ENCODE peak calls at places on chromosomes 6 and 20, in six cellular contexts. One of them, this sample, is unnamed.

GRCh38 chr6:1586861-1587450 is 22.8 kb upstream of the FOXC1 start:
- DNase-seq in AG04450: no peak
- DNase-seq in hepatocyte: no peak
- DNase-seq in ovary: no peak
- DNase-seq in Karpas-422: no peak
- DNase-seq in keratinocyte: no peak
- DNase-seq in this sample: no peak

GRCh38 chr6:3496395-3496794 is 39.5 kb upstream of the SLC22A23 start:
- DNase-seq in Karpas-422: no peak
- DNase-seq in hepatocyte: no peak
- DNase-seq in ovary: no peak
- DNase-seq in AG04450: no peak
- DNase-seq in keratinocyte: no peak
- DNase-seq in this sample: no peak

GRCh38 chr6:163338671-163339405 is 75.7 kb upstream of the QKI start:
- DNase-seq in keratinocyte: no peak
- DNase-seq in Karpas-422: no peak
- DNase-seq in ovary: no peak
- DNase-seq in AG04450: no peak
- DNase-seq in hepatocyte: no peak
- DNase-seq in this sample: no peak

GRCh38 chr6:169807219-169807618 is 55.8 kb downstream of the ERMARD start:
- DNase-seq in Karpas-422: no peak
- DNase-seq in hepatocyte: no peak
- DNase-seq in keratinocyte: no peak
- DNase-seq in ovary: no peak
- DNase-seq in AG04450: no peak
- DNase-seq in this sample: no peak

GRCh38 chr6:73079978-73080377 is 145.3 kb downstream of the KHDC1L start:
- DNase-seq in keratinocyte: no peak
- DNase-seq in hepatocyte: no peak
- DNase-seq in AG04450: no peak
- DNase-seq in ovary: no peak
- DNase-seq in Karpas-422: no peak
- DNase-seq in this sample: no peak

GRCh38 chr20:17227669-17228623 is 1.1 kb downstream of the PCSK2 start:
- DNase-seq in hepatocyte: peak; percentile 53
- DNase-seq in AG04450: no peak
- DNase-seq in ovary: peak; percentile 50
- DNase-seq in Karpas-422: no peak
- DNase-seq in keratinocyte: no peak
- DNase-seq in this sample: peak; percentile 33

GRCh38 chr20:33995053-33995816 is 1.5 kb downstream of the RALY start:
- DNase-seq in keratinocyte: no peak
- DNase-seq in ovary: no peak
- DNase-seq in Karpas-422: peak; percentile 51
- DNase-seq in AG04450: no peak
- DNase-seq in hepatocyte: peak; percentile 21
- DNase-seq in this sample: no peak

GRCh38 chr6:81985191-81985590 is 232.7 kb upstream of the TENT5A start:
- DNase-seq in AG04450: no peak
- DNase-seq in hepatocyte: no peak
- DNase-seq in ovary: no peak
- DNase-seq in keratinocyte: no peak
- DNase-seq in Karpas-422: no peak
- DNase-seq in this sample: no peak

GRCh38 chr6:4059115-4059777 is 19.7 kb downstream of the FAM217A start:
- DNase-seq in hepatocyte: peak; percentile 24
- DNase-seq in Karpas-422: no peak
- DNase-seq in ovary: no peak
- DNase-seq in AG04450: peak; percentile 46
- DNase-seq in keratinocyte: peak; percentile 56
- DNase-seq in this sample: no peak

GRCh38 chr6:127198549-127198948 is 68.1 kb upstream of the RNF146 start:
- DNase-seq in ovary: no peak
- DNase-seq in keratinocyte: no peak
- DNase-seq in hepatocyte: no peak
- DNase-seq in AG04450: no peak
- DNase-seq in Karpas-422: no peak
- DNase-seq in this sample: no peak

GRCh38 chr20:50464725-50465650 is 45.2 kb upstream of the PTPN1 start:
- DNase-seq in keratinocyte: no peak
- DNase-seq in Karpas-422: no peak
- DNase-seq in AG04450: no peak
- DNase-seq in hepatocyte: no peak
- DNase-seq in ovary: no peak
- DNase-seq in this sample: peak; percentile 24

GRCh38 chr6:167590193-167590592 is 236.5 kb upstream of the AFDN start:
- DNase-seq in Karpas-422: no peak
- DNase-seq in hepatocyte: no peak
- DNase-seq in keratinocyte: no peak
- DNase-seq in AG04450: no peak
- DNase-seq in ovary: no peak
- DNase-seq in this sample: no peak

DNA sequence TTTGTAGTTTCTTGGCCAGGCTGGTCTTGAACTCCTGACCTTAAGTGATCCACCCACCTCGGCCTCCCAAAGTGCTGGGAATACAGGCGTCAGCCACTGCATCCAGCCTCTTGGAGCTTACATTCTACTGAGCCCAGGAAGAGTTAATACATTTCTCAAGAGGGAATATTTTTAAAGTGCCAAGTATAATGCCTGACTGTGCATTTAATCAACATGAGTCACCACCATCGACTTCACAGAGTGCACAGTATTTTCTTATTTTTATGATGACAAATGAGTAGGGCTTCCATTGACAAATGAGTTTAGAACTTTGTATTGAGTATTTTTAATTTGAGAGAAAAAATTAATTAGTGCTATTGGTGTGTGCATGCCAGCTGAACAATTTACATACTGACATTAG is 72.2 kb downstream of the SASH1 start:
- DNase-seq in ovary: no peak
- DNase-seq in Karpas-422: no peak
- DNase-seq in hepatocyte: no peak
- DNase-seq in keratinocyte: no peak
- DNase-seq in AG04450: no peak
- DNase-seq in this sample: no peak
- H3K27ac ChIP-seq in ovary: no peak overlapping the region
- H3K27ac ChIP-seq in Karpas-422: no peak overlapping the region
- H3K27ac ChIP-seq in hepatocyte: no peak overlapping the region
- H3K27ac ChIP-seq in keratinocyte: peak overlapping the region; percentile 6
- H3K27ac ChIP-seq in AG04450: no peak overlapping the region
- H3K27ac ChIP-seq in this sample: no peak overlapping the region

GRCh38 chr6:42220754-42221153 is 3.1 kb upstream of the MRPS10 start:
- DNase-seq in AG04450: no peak
- DNase-seq in ovary: no peak
- DNase-seq in Karpas-422: no peak
- DNase-seq in keratinocyte: no peak
- DNase-seq in hepatocyte: no peak
- DNase-seq in this sample: no peak
- H3K27ac ChIP-seq in AG04450: no peak overlapping the region
- H3K27ac ChIP-seq in ovary: no peak overlapping the region
- H3K27ac ChIP-seq in Karpas-422: no peak overlapping the region
- H3K27ac ChIP-seq in keratinocyte: no peak overlapping the region
- H3K27ac ChIP-seq in hepatocyte: no peak overlapping the region
- H3K27ac ChIP-seq in this sample: no peak overlapping the region

GRCh38 chr6:119497988-119498727 is 148.6 kb upstream of the MAN1A1 start:
- DNase-seq in AG04450: no peak
- DNase-seq in ovary: no peak
- DNase-seq in keratinocyte: no peak
- DNase-seq in hepatocyte: no peak
- DNase-seq in Karpas-422: no peak
- DNase-seq in this sample: no peak

GRCh38 chr6:119495230-119495683 is 145.7 kb upstream of the MAN1A1 start:
- DNase-seq in keratinocyte: no peak
- DNase-seq in Karpas-422: no peak
- DNase-seq in hepatocyte: no peak
- DNase-seq in AG04450: no peak
- DNase-seq in ovary: no peak
- DNase-seq in this sample: no peak

GRCh38 chr6:119499797-119500196 is 150.2 kb upstream of the MAN1A1 start:
- DNase-seq in ovary: no peak
- DNase-seq in Karpas-422: no peak
- DNase-seq in AG04450: no peak
- DNase-seq in hepatocyte: no peak
- DNase-seq in keratinocyte: no peak
- DNase-seq in this sample: no peak

DNA sequence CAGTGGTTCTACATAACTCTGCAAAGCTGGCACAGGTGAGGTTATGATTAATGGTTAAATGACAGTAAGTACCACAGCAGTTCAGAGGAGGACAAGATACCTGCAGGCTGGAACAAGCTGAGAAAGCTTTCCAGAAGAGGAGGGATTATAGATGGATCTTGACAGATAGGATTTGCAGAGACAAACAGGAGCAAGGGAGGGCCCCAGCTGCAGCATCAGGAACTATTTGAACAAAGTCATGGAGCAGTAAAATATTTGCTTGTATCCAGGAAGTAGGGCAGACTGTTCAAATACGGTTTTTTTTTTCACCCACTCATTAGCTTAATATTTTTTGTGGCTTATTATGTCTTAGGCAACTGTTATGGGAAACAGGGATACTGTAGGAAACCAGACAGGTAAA is 144.4 kb upstream of the MAN1A1 start:
- DNase-seq in hepatocyte: no peak
- DNase-seq in keratinocyte: no peak
- DNase-seq in ovary: no peak
- DNase-seq in Karpas-422: no peak
- DNase-seq in AG04450: no peak
- DNase-seq in this sample: no peak
- H3K27ac ChIP-seq in hepatocyte: peak overlapping the region; percentile 38
- H3K27ac ChIP-seq in keratinocyte: no peak overlapping the region
- H3K27ac ChIP-seq in ovary: no peak overlapping the region
- H3K27ac ChIP-seq in Karpas-422: no peak overlapping the region
- H3K27ac ChIP-seq in AG04450: no peak overlapping the region
- H3K27ac ChIP-seq in this sample: no peak overlapping the region

GRCh38 chr20:23227976-23228375 is 122.6 kb upstream of the NXT1 start:
- DNase-seq in Karpas-422: no peak
- DNase-seq in ovary: no peak
- DNase-seq in keratinocyte: no peak
- DNase-seq in hepatocyte: peak; percentile 43
- DNase-seq in AG04450: no peak
- DNase-seq in this sample: no peak

GRCh38 chr20:23228912-23229311 is 121.7 kb upstream of the NXT1 start:
- DNase-seq in Karpas-422: no peak
- DNase-seq in ovary: no peak
- DNase-seq in hepatocyte: no peak
- DNase-seq in AG04450: peak; percentile 83
- DNase-seq in keratinocyte: no peak
- DNase-seq in this sample: no peak

GRCh38 chr20:23226612-23227265 is 123.9 kb upstream of the NXT1 start:
- DNase-seq in Karpas-422: no peak
- DNase-seq in keratinocyte: no peak
- DNase-seq in hepatocyte: no peak
- DNase-seq in AG04450: no peak
- DNase-seq in ovary: no peak
- DNase-seq in this sample: no peak

GRCh38 chr20:23225407-23226060 is 125.1 kb upstream of the NXT1 start:
- DNase-seq in AG04450: peak; percentile 53
- DNase-seq in ovary: no peak
- DNase-seq in keratinocyte: no peak
- DNase-seq in hepatocyte: peak; percentile 81
- DNase-seq in Karpas-422: no peak
- DNase-seq in this sample: no peak

GRCh38 chr20:23227274-23227673 is 123.3 kb upstream of the NXT1 start:
- DNase-seq in hepatocyte: no peak
- DNase-seq in ovary: no peak
- DNase-seq in keratinocyte: no peak
- DNase-seq in Karpas-422: no peak
- DNase-seq in AG04450: no peak
- DNase-seq in this sample: no peak
- H3K27ac ChIP-seq in hepatocyte: peak overlapping the region; percentile 83
- H3K27ac ChIP-seq in ovary: no peak overlapping the region
- H3K27ac ChIP-seq in keratinocyte: no peak overlapping the region
- H3K27ac ChIP-seq in Karpas-422: no peak overlapping the region
- H3K27ac ChIP-seq in AG04450: no peak overlapping the region
- H3K27ac ChIP-seq in this sample: no peak overlapping the region

DNA sequence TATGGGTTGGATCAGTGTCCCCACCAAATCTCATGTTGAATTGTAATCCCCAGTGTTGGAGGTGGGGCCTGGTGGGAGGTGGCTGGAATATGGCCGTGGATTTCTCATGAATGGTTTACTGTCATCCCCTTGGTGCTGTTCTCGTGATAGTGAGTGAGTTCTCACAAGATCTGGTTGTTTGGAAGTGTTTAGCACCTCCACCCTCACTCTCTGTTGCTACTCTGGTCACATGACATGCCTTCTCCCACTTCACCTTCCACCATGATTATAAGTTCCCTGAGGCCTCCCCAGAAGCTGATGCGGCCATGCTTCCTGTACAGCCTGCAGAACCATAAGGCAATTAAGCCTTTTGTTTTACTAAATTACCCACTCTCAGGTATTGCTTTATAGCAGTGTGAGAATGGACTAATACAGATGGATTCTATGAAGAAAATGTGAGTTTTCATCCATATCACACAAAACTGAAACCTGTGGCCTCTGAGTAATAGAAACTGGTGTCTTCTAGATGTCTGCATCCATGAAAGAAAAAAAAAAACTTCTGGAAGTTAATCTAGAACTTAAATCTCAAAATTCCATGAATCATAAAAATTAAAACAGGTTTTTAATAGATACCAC is 39.3 kb downstream of the MBOAT1 start:
- DNase-seq in AG04450: no peak
- DNase-seq in keratinocyte: no peak
- DNase-seq in ovary: no peak
- DNase-seq in Karpas-422: no peak
- DNase-seq in hepatocyte: no peak
- DNase-seq in this sample: no peak
- H3K27ac ChIP-seq in AG04450: no peak overlapping the region
- H3K27ac ChIP-seq in keratinocyte: no peak overlapping the region
- H3K27ac ChIP-seq in ovary: no peak overlapping the region
- H3K27ac ChIP-seq in Karpas-422: no peak overlapping the region
- H3K27ac ChIP-seq in hepatocyte: no peak overlapping the region
- H3K27ac ChIP-seq in this sample: no peak overlapping the region

DNA sequence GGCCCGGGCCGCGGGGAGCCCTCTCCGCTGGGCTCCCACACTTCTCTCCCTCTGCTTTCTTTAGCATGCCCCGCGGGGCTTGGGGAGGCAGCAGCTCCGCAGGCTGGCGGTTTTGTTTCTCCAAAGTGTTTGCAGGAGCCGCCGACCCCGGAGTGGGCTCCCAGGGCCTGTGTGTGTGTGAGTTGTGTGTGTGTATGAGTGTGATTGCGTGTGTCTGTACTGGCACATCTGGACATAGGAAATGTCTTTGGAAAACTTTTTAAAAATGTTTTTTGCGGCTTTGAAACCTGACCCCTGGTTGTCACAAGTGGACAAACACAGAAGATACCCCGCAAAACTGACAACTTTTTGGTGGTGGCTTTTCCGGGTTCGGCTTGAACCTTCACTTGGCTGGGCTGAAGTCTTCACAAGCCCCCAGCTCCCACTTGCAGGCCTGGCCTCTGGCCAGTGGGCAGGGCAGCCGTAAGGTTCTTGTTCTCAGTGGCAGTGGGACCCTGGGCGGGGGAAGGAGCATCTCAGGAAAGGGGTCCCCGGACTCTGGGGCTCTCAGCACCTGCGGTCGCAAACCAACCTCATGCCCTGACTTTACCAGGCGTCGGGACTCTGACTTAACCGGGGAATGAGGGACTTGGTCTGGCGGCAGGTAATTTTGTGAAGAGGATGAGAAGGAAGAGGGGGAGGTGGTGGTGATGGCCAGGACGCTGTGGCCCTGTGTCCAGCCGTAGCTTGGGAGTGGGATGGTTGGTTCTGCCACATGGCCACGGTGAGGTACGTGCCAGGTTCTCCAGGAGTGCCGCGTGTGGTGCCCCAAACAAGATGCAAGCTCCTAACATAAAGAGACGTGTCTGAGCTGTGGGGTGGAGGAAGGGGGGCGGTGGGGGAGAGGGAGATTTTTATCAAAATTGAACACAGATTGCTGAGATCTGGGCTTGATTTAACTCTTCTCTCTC is 600 bp downstream of the DAAM2 start:
- DNase-seq in hepatocyte: no peak
- DNase-seq in AG04450: no peak
- DNase-seq in ovary: peak; percentile 60
- DNase-seq in Karpas-422: no peak
- DNase-seq in keratinocyte: no peak
- DNase-seq in this sample: peak; percentile 81
- H3K27ac ChIP-seq in hepatocyte: peak overlapping the region; percentile 86
- H3K27ac ChIP-seq in AG04450: no peak overlapping the region
- H3K27ac ChIP-seq in ovary: peak overlapping the region; percentile 87
- H3K27ac ChIP-seq in Karpas-422: no peak overlapping the region
- H3K27ac ChIP-seq in keratinocyte: no peak overlapping the region
- H3K27ac ChIP-seq in this sample: peak overlapping the region; percentile 82